ENCODE peak calls at places on chromosome 1, in six cellular contexts. B is adrenal gland, P is fibroblast of lung, N is heart left ventricle, E is uterus, T is HepG2. J is an unnamed sample. For H3K4me1 and H3K9me3, the result is how much of the 10 kb centered on the place peaks cover.

GRCh38 chr1:192951961-192952460 is 107.1 kb downstream of the UCHL5 start:
- DNase-seq in P (peak), N (no peak), T (no peak), E (peak), B (peak), J (no peak)

GRCh38 chr1:204104331-204105222 is 31.7 kb downstream of the SOX13 start:
- DNase-seq in T (no peak), N (peak), B (peak), P (peak), E (no peak), J (no peak)

GRCh38 chr1:110630770-110631663 is 24.9 kb upstream of the KCNA2 start:
- DNase-seq in N (peak), E (peak), P (peak), B (peak), T (peak), J (peak)

GRCh38 chr1:218368686-218369085 is 23.6 kb downstream of the TGFB2 start:
- DNase-seq in E (no peak), P (no peak), N (no peak), T (no peak), B (no peak), J (no peak)

GRCh38 chr1:62687421-62687902 is 724 bp downstream of the DOCK7 start:
- DNase-seq in T (peak), N (no peak), E (peak), B (peak), P (peak), J (peak)

GRCh38 chr1:6574818-6575217 is 5.0 kb upstream of the ZBTB48 start:
- DNase-seq in P (no peak), N (no peak), B (no peak), T (no peak), E (no peak), J (no peak)

GRCh38 chr1:161304927-161305871 is 4.6 kb downstream of the MPZ start:
- DNase-seq in B (no peak), E (no peak), N (no peak), T (no peak), P (no peak), J (no peak)

GRCh38 chr1:12040457-12041051 is 21.3 kb downstream of the MIIP start:
- DNase-seq in N (no peak), B (no peak), P (peak), E (peak), T (no peak), J (no peak)

GRCh38 chr1:183417691-183418491 is at the start of gene NMNAT2:
- DNase-seq in B (peak), P (peak), E (no peak), T (no peak), N (no peak), J (peak)

GRCh38 chr1:245262876-245263625 is 108.3 kb downstream of the KIF26B start:
- DNase-seq in N (no peak), T (no peak), E (no peak), B (no peak), P (no peak), J (no peak)

GRCh38 chr1:246838118-246838456 is 93.7 kb downstream of the AHCTF1 start:
- DNase-seq in E (no peak), B (no peak), T (no peak), N (no peak), P (no peak), J (no peak)

GRCh38 chr1:185541861-185542260 is 192.3 kb upstream of the HMCN1 start:
- DNase-seq in B (no peak), N (no peak), T (no peak), E (no peak), P (peak), J (no peak)

GRCh38 chr1:112508242-112509004 is at the start of gene WNT2B:
- DNase-seq in P (no peak), N (peak), B (no peak), T (peak), E (no peak), J (no peak)

GRCh38 chr1:107993920-107994319 is 28.9 kb upstream of the VAV3 start:
- DNase-seq in E (no peak), T (no peak), N (no peak), B (no peak), P (peak), J (no peak)

GRCh38 chr1:203104096-203104495 is 18.3 kb upstream of the MYOG start:
- DNase-seq in E (no peak), N (no peak), P (no peak), T (no peak), B (no peak), J (no peak)

GRCh38 chr1:5562769-5563168 is 429.5 kb downstream of the NPHP4 start:
- DNase-seq in P (no peak), E (no peak), N (no peak), B (no peak), T (no peak), J (no peak)

GRCh38 chr1:84571150-84571535 is 3.1 kb downstream of the CTBS start:
- DNase-seq in B (no peak), E (no peak), T (no peak), P (peak), N (no peak), J (no peak)

GRCh38 chr1:222096883-222097282 is 355.0 kb upstream of the DUSP10 start:
- DNase-seq in N (no peak), B (no peak), P (peak), T (no peak), E (no peak), J (no peak)

GRCh38 chr1:15347182-15347581 is 62.5 kb upstream of the EFHD2 start:
- DNase-seq in T (no peak), P (no peak), E (no peak), N (no peak), B (no peak), J (no peak)
- H3K4me1 ChIP-seq in T (under half), P (under half), E (under half), N (under half), B (under half), J (under half)

DNA sequence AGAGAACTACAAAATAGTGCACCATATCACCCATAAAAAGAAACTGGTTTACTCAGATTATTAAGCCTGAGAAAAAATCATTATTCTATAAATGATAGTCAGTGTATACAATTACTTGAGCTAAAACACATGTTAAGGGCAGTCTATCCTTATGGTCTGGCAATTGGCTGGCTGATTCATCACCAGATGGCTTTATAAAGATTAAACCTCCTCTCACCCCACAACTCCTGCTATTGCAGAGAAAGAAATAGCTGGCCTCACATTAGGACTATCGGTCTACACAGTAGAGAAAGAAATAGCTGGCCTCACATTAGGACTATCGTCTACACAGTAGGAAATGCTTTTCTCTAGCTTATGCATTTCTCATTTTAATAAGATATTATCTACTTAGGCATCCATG is 21.2 kb downstream of the CEP170 start:
- DNase-seq in B (no peak), P (peak), T (no peak), E (no peak), N (no peak), J (no peak)
- H3K9me3 ChIP-seq in B (under half), P (under half), T (under half), E (under half), N (under half), J (under half)

DNA sequence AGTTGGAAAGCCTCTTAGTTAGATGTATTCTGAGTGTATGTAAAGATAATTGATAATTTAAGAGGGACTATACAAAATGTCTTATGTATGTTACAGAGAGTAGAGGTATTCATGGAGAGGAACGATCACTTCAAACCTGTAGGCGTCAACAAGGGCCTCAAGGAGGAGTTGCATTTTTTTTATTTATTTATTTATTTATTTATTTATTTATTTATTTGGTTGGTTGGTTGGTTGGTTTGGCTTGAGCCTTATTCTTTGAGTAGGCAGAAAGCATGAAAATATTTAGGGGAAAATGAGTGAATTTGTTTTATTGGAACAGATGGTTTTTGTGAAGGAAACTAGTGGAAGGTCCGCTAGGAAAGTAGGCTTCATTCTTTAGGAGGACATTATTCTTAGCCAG is 8.5 kb downstream of the ANGPTL1 start:
- DNase-seq in P (no peak), B (no peak), E (no peak), T (no peak), N (no peak), J (no peak)
- H3K4me1 ChIP-seq in P (under half), B (under half), E (under half), T (under half), N (under half), J (under half)

GRCh38 chr1:224928906-224929305 is 569 bp upstream of the DNAH14 start:
- DNase-seq in B (no peak), E (no peak), T (no peak), N (no peak), P (no peak), J (no peak)

GRCh38 chr1:224931605-224932004 is 2.1 kb downstream of the DNAH14 start:
- DNase-seq in B (no peak), P (no peak), T (no peak), E (no peak), N (no peak), J (no peak)

GRCh38 chr1:224929335-224930237 is at the start of gene DNAH14:
- DNase-seq in E (peak), N (peak), T (peak), B (peak), P (peak), J (peak)

GRCh38 chr1:224932607-224933249 is 3.3 kb downstream of the DNAH14 start:
- DNase-seq in P (no peak), N (no peak), T (no peak), B (no peak), E (no peak), J (no peak)

DNA sequence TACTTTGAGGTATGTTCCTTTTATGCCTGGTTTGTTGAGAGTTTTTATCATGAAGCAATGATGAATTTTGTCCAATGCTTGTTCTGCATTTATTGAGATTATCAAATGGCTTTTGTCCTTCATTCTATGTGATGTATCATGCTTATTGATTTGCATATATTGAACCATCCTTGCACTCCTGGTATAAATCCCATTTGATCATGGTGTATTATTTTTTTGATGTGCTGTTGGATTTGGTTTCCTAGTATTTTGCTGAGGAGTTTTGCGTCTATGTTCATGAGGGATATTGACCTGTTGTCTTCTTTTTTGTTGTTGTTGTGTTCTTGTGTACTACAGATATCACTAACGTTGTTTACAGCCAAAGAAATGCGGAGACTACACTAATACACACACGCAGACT is 4.1 kb downstream of the DNAH14 start:
- DNase-seq in P (no peak), B (no peak), N (no peak), E (no peak), T (no peak), J (no peak)
- H3K9me3 ChIP-seq in P (under half), B (under half), N (half or more), E (under half), T (under half), J (under half)

DNA sequence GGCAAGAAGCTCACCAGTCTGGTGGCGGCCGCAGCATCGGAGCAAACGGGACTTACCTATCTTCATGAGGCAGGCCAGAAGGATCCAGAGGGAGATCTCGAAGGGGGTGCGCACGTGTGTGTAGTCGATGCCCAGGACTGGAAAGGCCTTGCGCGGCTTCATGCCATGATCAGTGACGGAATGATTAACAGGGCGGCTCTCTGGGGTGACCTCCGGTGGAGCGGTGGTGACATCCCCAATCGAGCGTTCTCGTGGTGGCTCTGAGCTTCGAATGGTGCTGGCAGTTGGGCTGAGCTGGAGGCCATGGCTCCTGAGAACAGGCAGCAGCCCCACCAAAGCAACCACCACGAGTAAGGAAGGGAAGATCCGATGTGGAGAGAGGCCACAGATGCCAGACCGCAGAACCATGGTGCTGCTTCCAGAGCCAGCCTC is 982 bp downstream of the SLC9A1 start:
- DNase-seq in E (no peak), P (no peak), B (no peak), T (no peak), N (no peak), J (no peak)
- H3K4me1 ChIP-seq in E (under half), P (under half), B (half or more), T (under half), N (half or more), J (under half)

GRCh38 chr1:3003039-3003940 is 18.0 kb upstream of the ACTRT2 start:
- DNase-seq in B (no peak), N (no peak), E (no peak), P (no peak), T (no peak), J (no peak)
- H3K9me3 ChIP-seq in B (under half), N (under half), E (under half), P (under half), T (under half), J (under half)

DNA sequence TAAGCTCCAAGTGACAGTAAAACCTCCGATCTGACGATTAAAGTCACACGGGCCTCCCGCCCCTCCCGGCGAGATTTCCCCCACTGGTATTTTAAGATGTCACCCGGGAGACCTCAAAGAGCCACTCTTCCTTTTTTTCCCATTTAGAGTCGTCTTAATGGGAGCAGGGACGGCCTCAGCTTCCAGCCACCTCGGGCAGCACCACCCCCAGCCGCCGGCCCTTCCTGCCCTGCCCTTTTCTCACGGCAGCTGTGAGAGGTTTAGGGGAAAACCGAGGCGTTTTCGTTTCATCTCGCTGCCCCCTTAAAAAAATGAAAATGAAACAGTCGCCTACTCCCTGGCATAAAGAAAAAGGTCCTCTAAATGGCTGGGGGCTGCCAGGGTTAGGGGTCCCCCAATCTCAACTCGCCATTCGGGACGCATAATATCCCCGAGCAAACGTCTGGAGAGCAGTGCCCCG is 1.4 kb downstream of the RUNX3 start:
- DNase-seq in T (no peak), N (no peak), P (no peak), E (no peak), B (no peak), J (no peak)
- H3K4me1 ChIP-seq in T (under half), N (under half), P (under half), E (under half), B (under half), J (under half)

GRCh38 chr1:27445177-27445936 is 44.6 kb downstream of the WASF2 start:
- DNase-seq in E (no peak), P (no peak), B (no peak), N (no peak), T (peak), J (no peak)

GRCh38 chr1:27446491-27447020 is 43.4 kb downstream of the WASF2 start:
- DNase-seq in E (no peak), N (no peak), T (no peak), B (no peak), P (no peak), J (no peak)

GRCh38 chr1:27448982-27449381 is 41.0 kb downstream of the WASF2 start:
- DNase-seq in P (no peak), N (no peak), B (no peak), E (no peak), T (no peak), J (no peak)

GRCh38 chr1:27447399-27447798 is 42.6 kb downstream of the WASF2 start:
- DNase-seq in B (no peak), P (no peak), T (no peak), N (no peak), E (no peak), J (no peak)

DNA sequence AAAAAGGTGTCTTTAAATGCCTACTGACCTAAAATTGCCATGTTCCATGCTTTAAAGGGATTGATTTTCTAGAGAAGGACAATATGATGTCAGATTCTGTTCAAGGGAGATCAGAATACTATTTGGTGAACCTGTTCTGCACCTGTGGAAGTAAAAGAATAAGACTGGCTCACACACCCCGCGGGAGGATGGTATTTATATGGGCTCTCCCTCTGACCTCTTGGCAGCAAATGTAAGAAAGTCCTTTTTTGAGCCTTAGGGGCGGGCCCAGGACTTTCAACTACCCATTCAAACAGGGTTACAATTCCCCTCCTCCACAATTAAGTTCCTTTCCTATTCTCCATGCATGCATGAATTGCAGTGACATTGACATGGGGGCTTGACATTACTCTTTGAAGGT is 42.1 kb downstream of the WASF2 start:
- DNase-seq in E (no peak), B (no peak), N (no peak), T (no peak), P (no peak), J (no peak)
- H3K9me3 ChIP-seq in E (under half), B (under half), N (under half), T (under half), P (under half), J (under half)

J was measured in Caco-2.